ENCODE peak calls at places on chromosomes 2 and 18, in four cellular contexts. A, J, F and Y are unnamed samples.
A peak's percentile ranks its signal among the peaks of the same experiment; 100 is the strongest.

GRCh38 chr2:196677404-196677803 is 37.9 kb downstream of the CCDC150 start:
- DNase-seq in A (no peak), J (peak; percentile 90), F (no peak), Y (peak; percentile 60)

GRCh38 chr18:44942073-44942472 is 261.4 kb downstream of the SETBP1 start:
- DNase-seq in J (no peak), F (no peak), A (no peak), Y (no peak)

GRCh38 chr18:34122724-34123334 is 101.9 kb downstream of the NOL4 start:
- DNase-seq in A (peak; percentile 0), J (peak; percentile 68), F (no peak), Y (peak; percentile 88)

GRCh38 chr2:85017436-85018048 is 46.6 kb downstream of the KCMF1 start:
- DNase-seq in J (no peak), A (no peak), F (no peak), Y (peak; percentile 33)

GRCh38 chr18:22570492-22570891 is 152.8 kb upstream of the CTAGE1 start:
- DNase-seq in J (no peak), A (no peak), F (no peak), Y (peak; percentile 11)

GRCh38 chr2:223602972-223603371 is 811 bp upstream of the SCG2 start:
- DNase-seq in F (no peak), A (no peak), J (no peak), Y (peak; percentile 9)

GRCh38 chr2:207504513-207505171 is 25.1 kb upstream of the CREB1 start:
- DNase-seq in A (no peak), F (no peak), J (peak; percentile 34), Y (no peak)

GRCh38 chr2:196651387-196652094 is 12.0 kb downstream of the CCDC150 start:
- DNase-seq in J (no peak), F (no peak), A (no peak), Y (no peak)

GRCh38 chr2:155382781-155383180 is 684.3 kb downstream of the KCNJ3 start:
- DNase-seq in J (no peak), A (no peak), F (no peak), Y (peak; percentile 76)

GRCh38 chr2:95284886-95285541 is 10.8 kb downstream of the PROM2 start:
- DNase-seq in J (no peak), F (no peak), A (no peak), Y (no peak)

GRCh38 chr2:219576505-219577388 is 4.6 kb downstream of the INHA start:
- DNase-seq in A (no peak), J (peak; percentile 36), F (no peak), Y (peak; percentile 75)

GRCh38 chr2:222296911-222297599 is 1.7 kb downstream of the PAX3 start:
- DNase-seq in J (no peak), A (no peak), F (no peak), Y (peak; percentile 44)

GRCh38 chr2:1055014-1055595 is 104.5 kb downstream of the SNTG2 start:
- DNase-seq in J (peak; percentile 4), A (no peak), F (no peak), Y (no peak)

GRCh38 chr2:199100326-199101110 is 357.2 kb downstream of the SATB2 start:
- DNase-seq in F (no peak), J (no peak), A (no peak), Y (peak; percentile 30)

GRCh38 chr2:61538920-61539559 is 884 bp upstream of the XPO1 start:
- DNase-seq in J (peak; percentile 37), F (no peak), A (no peak), Y (peak; percentile 77)

GRCh38 chr2:63849381-63850203 is 7.9 kb downstream of the UGP2 start:
- DNase-seq in J (no peak), F (no peak), A (no peak), Y (no peak)

GRCh38 chr2:173119069-173119807 is 43.6 kb downstream of the MAP3K20 start:
- DNase-seq in F (no peak), A (no peak), J (no peak), Y (peak; percentile 63)

GRCh38 chr2:22078701-22079100 is 954.9 kb downstream of the TDRD15 start:
- DNase-seq in F (no peak), A (no peak), J (no peak), Y (no peak)

GRCh38 chr2:178070824-178071223 is 1.8 kb downstream of the PDE11A start:
- DNase-seq in F (no peak), J (no peak), A (no peak), Y (peak; percentile 47)

GRCh38 chr2:149894760-149895159 is 307.2 kb upstream of the MMADHC start:
- DNase-seq in J (peak; percentile 83), F (no peak), A (no peak), Y (no peak)

GRCh38 chr2:159168707-159169106 is 117.8 kb downstream of the WDSUB1 start:
- DNase-seq in F (no peak), J (no peak), A (no peak), Y (peak; percentile 7)

GRCh38 chr2:21198637-21199036 is 74.9 kb downstream of the TDRD15 start:
- DNase-seq in J (no peak), F (no peak), A (no peak), Y (no peak)

GRCh38 chr18:27382477-27383216 is 197.5 kb upstream of the CHST9 start:
- DNase-seq in F (no peak), J (no peak), A (no peak), Y (no peak)

GRCh38 chr2:50066858-50067257 is 912.5 kb upstream of the FSHR start:
- DNase-seq in A (no peak), F (no peak), J (no peak), Y (peak; percentile 37)

GRCh38 chr2:163347982-163348842 is 387.6 kb downstream of the FIGN start:
- DNase-seq in J (peak; percentile 73), F (no peak), A (peak; percentile 5), Y (peak; percentile 85)

GRCh38 chr18:59704146-59704545 is 6.9 kb upstream of the CCBE1 start:
- DNase-seq in A (no peak), J (peak; percentile 82), F (no peak), Y (peak; percentile 42)